ENCODE peak calls at places on chromosomes 6 and 20, in four cellular contexts. X, I, O and A are unnamed samples.

GRCh38 chr6:5457036-5457435 is 195.7 kb downstream of the FARS2 start:
- DNase-seq in I (no peak), X (no peak), O (no peak), A (peak)

GRCh38 chr6:139257291-139257690 is 34.5 kb downstream of the TXLNB start:
- DNase-seq in O (no peak), I (no peak), X (no peak), A (no peak)

GRCh38 chr20:54860716-54861115 is 385.3 kb downstream of the DOK5 start:
- DNase-seq in X (no peak), I (no peak), O (no peak), A (no peak)

GRCh38 chr20:38827770-38828281 is 22.3 kb downstream of the PPP1R16B start:
- DNase-seq in O (no peak), I (no peak), X (no peak), A (no peak)

GRCh38 chr6:81700414-81700813 is 52.1 kb downstream of the TENT5A start:
- DNase-seq in I (no peak), O (no peak), X (no peak), A (no peak)

GRCh38 chr6:132483779-132484679 is 28.9 kb downstream of the STX7 start:
- DNase-seq in O (no peak), I (peak), X (peak), A (no peak)

GRCh38 chr6:7809346-7809745 is 83.4 kb downstream of the BMP6 start:
- DNase-seq in O (no peak), X (no peak), I (no peak), A (no peak)

GRCh38 chr6:126083875-126084274 is 97.5 kb downstream of the TRMT11 start:
- DNase-seq in O (no peak), I (no peak), X (no peak), A (no peak)

GRCh38 chr6:153117986-153118886 is 12.8 kb downstream of the RGS17 start:
- DNase-seq in X (peak), I (no peak), O (no peak), A (peak)

GRCh38 chr6:48318670-48319069 is 207.7 kb upstream of the PTCHD4 start:
- DNase-seq in X (no peak), I (no peak), O (no peak), A (no peak)

GRCh38 chr20:34316191-34316814 is 13.1 kb upstream of the AHCY start:
- DNase-seq in O (peak), I (peak), X (peak), A (no peak)

GRCh38 chr20:41618807-41619294 is 674 bp upstream of the CHD6 start:
- DNase-seq in X (peak), I (peak), O (no peak), A (no peak)

GRCh38 chr6:118288355-118289124 is 259.6 kb upstream of the PLN start:
- DNase-seq in X (no peak), O (no peak), I (no peak), A (no peak)

GRCh38 chr6:41901882-41902519 is 6.8 kb upstream of the USP49 start:
- DNase-seq in X (peak), O (no peak), I (peak), A (no peak)

GRCh38 chr6:151034825-151035781 is 169.6 kb downstream of the MTHFD1L start:
- DNase-seq in O (no peak), I (no peak), X (no peak), A (no peak)

GRCh38 chr6:35473849-35474128 is 5.6 kb downstream of the RPL10A start:
- DNase-seq in X (no peak), O (no peak), I (no peak), A (no peak)
- H3K27ac ChIP-seq in X (no peak), O (no peak), I (no peak), A (no peak)

GRCh38 chr20:17304785-17305184 is 77.9 kb downstream of the PCSK2 start:
- DNase-seq in O (no peak), I (no peak), X (no peak), A (no peak)
- H3K27ac ChIP-seq in O (no peak), I (no peak), X (no peak), A (no peak)

GRCh38 chr6:149716584-149716983 is 1.3 kb downstream of the LATS1 start:
- DNase-seq in X (peak), O (no peak), I (no peak), A (peak)

GRCh38 chr6:149716181-149716580 is 1.7 kb downstream of the LATS1 start:
- DNase-seq in I (no peak), O (no peak), X (peak), A (no peak)

GRCh38 chr6:149717255-149717587 is 680 bp downstream of the LATS1 start:
- DNase-seq in I (no peak), O (no peak), X (no peak), A (no peak)

GRCh38 chr6:149717588-149718458 is at the start of gene LATS1:
- DNase-seq in I (peak), O (peak), X (peak), A (peak)

DNA sequence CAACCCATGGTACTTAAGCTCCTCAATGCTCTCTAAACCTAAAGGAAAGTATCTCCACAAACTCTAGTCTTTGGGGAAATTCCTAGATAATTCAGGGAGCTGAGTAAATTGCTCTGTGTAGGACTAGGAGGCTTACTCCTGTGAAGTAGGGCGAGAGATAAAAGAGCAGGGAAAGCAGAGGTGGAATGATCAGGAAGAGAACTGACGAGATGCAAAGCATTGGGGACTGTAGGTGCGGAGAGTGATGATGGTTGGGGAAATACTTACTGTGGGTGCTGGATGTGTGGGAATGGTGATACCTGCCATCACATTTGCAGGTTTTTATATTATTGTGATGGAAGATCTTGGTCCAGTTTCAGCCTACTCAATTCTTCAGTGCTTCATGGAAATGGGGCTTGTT is 1.6 kb upstream of the LATS1 start:
- DNase-seq in I (no peak), O (no peak), X (no peak), A (no peak)
- H3K27ac ChIP-seq in I (no peak), O (no peak), X (no peak), A (no peak)

GRCh38 chr20:20712474-20713243 is at the start of gene RALGAPA2:
- DNase-seq in O (peak), I (peak), X (peak), A (peak)

GRCh38 chr20:20710847-20711315 is 1.6 kb downstream of the RALGAPA2 start:
- DNase-seq in X (no peak), I (no peak), O (peak), A (no peak)

GRCh38 chr20:20711413-20711812 is 1.0 kb downstream of the RALGAPA2 start:
- DNase-seq in O (no peak), I (no peak), X (no peak), A (no peak)

GRCh38 chr20:20712004-20712473 is 405 bp downstream of the RALGAPA2 start:
- DNase-seq in I (no peak), X (no peak), O (no peak), A (peak)

DNA sequence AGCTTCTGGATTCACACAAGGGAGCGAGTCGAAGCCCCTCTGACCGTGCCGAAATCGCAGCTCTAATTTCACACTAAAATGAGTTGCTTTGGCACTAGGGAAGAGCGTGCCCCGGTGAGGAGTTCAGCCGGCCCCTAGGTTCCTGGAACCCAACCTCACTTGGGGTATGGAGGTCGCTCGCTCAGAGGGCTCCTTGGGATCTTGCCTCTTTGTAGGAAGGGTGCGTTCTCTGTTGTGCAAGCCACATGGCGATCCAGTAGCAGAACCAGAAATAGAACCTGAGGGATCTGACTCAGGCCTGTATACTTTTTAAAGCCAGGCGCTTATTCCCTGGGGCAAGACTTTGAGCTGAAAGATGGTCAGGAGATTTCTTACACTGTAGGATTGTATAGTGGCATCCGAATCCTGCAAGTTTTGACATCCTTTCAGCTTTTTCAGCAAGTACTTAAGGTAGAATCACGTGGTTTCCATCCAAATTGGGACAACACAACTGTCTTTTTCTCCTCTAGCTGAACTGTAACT is 861 bp upstream of the RALGAPA2 start:
- DNase-seq in I (no peak), O (peak), X (no peak), A (peak)
- H3K27ac ChIP-seq in I (peak), O (peak), X (no peak), A (peak)